ENCODE peak calls at places on chromosomes 3 and 15, in four cellular contexts. C is GM23248; B is tibial nerve; W is CD8-positive, alpha-beta T cell. I is an unnamed sample.

GRCh38 chr3:184710870-184711365 is 946 bp downstream of the MAGEF1 start:
- DNase-seq in C (peak), B (no peak), W (peak), I (no peak)

GRCh38 chr15:50458301-50458700 is 34.1 kb downstream of the USP8 start:
- DNase-seq in C (peak), B (no peak), W (no peak), I (no peak)

GRCh38 chr3:17810759-17811158 is 68.3 kb upstream of the TBC1D5 start:
- DNase-seq in C (peak), B (no peak), W (no peak), I (no peak)

GRCh38 chr3:157501863-157502262 is 1.4 kb downstream of the VEPH1 start:
- DNase-seq in C (no peak), B (no peak), W (no peak), I (no peak)

GRCh38 chr3:190666801-190667200 is 152.9 kb downstream of the IL1RAP start:
- DNase-seq in C (no peak), B (no peak), W (no peak), I (no peak)

GRCh38 chr3:62771331-62772097 is 103.7 kb downstream of the CADPS start:
- DNase-seq in C (no peak), B (no peak), W (no peak), I (no peak)

GRCh38 chr3:22922317-22922716 is 280.8 kb upstream of the UBE2E2 start:
- DNase-seq in C (peak), B (no peak), W (no peak), I (no peak)

GRCh38 chr3:196454935-196455334 is 22.7 kb upstream of the UBXN7 start:
- DNase-seq in C (peak), B (no peak), W (no peak), I (no peak)

GRCh38 chr3:62870321-62870720 is 4.9 kb downstream of the CADPS start:
- DNase-seq in C (peak), B (no peak), W (no peak), I (no peak)

GRCh38 chr3:17420668-17421067 is 321.8 kb downstream of the TBC1D5 start:
- DNase-seq in C (no peak), B (no peak), W (no peak), I (no peak)

GRCh38 chr3:141076026-141076797 is 25.1 kb downstream of the SPSB4 start:
- DNase-seq in C (no peak), B (no peak), W (no peak), I (no peak)

GRCh38 chr3:94069242-94069813 is 6.5 kb downstream of the NSUN3 start:
- DNase-seq in C (peak), B (no peak), W (no peak), I (no peak)

GRCh38 chr3:32066686-32067085 is 39.7 kb upstream of the GPD1L start:
- DNase-seq in C (no peak), B (no peak), W (no peak), I (no peak)

GRCh38 chr3:71135373-71136088 is 448.0 kb downstream of the FOXP1 start:
- DNase-seq in C (no peak), B (no peak), W (no peak), I (no peak)
- H3K4me3 ChIP-seq in C (no peak), B (no peak), W (no peak), I (no peak)

GRCh38 chr3:105997466-105997799 is 128.6 kb upstream of the CBLB start:
- DNase-seq in C (no peak), B (no peak), W (no peak), I (no peak)

GRCh38 chr3:105999856-106000255 is 131.0 kb upstream of the CBLB start:
- DNase-seq in C (no peak), B (no peak), W (no peak), I (no peak)

GRCh38 chr3:106001923-106002322 is 133.1 kb upstream of the CBLB start:
- DNase-seq in C (no peak), B (no peak), W (no peak), I (no peak)

GRCh38 chr3:105996781-105997180 is 128.0 kb upstream of the CBLB start:
- DNase-seq in C (no peak), B (no peak), W (no peak), I (no peak)

DNA sequence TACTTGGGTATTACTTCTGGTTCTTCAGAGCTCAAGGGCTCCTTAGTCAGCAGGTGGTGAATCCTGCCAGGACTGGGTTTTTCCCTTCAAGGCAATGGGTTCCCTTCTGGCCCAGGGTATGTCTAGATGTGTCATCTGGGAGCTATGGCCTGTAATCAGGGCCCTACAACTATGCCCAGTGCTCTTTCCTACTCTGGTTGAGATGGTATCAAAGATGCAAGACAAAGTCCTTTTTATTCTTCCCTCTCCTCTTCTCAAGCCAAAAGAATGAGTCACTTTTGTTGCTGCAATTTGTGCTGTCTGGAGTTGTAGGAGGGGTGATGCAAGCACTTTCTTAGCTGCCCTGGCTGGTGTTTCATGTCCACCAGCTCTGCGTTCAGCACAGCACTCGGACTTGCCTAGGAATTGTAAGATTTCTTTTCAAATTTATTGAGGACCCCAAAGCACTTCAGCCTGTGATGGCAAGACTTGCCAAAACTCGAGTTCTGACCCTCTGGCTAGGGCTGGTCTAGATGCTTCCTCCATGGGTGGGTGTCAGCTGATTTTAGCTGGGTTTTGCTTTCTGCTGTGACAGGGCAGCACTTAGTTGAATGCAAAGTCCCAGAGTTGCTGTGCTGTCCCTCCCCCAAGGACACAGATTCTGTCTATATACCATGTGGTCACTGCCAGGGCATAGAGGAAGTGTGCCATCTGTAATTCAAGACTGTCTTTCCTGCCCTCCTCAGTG is 129.2 kb upstream of the CBLB start:
- DNase-seq in C (peak), B (no peak), W (no peak), I (peak)
- H3K27ac ChIP-seq in C (peak), B (no peak), W (no peak), I (no peak)

GRCh38 chr3:181694805-181695660 is 16.7 kb upstream of the SOX2 start:
- DNase-seq in C (peak), B (peak), W (no peak), I (no peak)
- H3K4me3 ChIP-seq in C (peak), B (peak), W (no peak), I (peak)

DNA sequence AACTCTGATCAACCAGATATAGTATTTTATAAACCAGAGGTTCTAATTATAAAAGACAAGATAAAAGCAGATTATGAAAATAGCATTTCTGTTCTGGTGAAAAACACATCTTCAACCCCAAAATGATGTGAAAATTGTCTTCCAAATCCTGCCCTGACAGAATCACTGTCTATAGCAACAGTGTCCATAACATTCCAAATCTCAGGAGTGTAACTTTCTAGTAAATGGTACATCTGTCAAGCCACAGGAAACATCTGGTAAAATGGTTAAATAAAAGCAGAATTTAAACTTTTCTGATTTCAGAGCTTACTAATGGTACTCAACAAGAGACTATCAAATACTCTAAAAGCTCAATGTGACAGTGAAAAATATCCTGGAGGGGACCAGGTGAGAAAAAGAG is 60.5 kb downstream of the VGLL4 start:
- DNase-seq in C (peak), B (no peak), W (no peak), I (no peak)
- H3K27ac ChIP-seq in C (peak), B (peak), W (no peak), I (no peak)

DNA sequence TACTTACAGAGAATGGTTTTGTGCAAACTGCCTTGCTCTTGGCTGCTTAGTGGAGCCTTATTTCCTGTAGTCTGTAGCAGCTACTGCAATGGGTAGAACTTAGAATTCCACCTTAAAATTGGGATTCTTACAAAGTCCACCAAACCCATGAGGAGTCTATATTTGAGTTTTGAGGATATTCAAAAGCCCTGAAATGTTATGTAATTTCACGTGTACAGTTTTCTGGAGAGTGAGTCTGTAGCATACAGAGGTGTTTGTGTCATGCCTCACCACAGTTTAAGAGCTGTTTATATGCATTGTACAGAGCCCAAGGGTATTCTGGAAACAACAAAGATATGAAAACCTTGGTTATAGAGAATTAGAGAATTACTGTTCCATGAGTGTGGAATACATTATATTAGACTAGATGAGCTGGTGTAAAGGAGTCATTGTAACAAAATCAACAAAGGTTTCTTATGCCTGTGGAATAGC is 114.4 kb downstream of the MBNL1 start:
- DNase-seq in C (no peak), B (no peak), W (no peak), I (no peak)
- H3K4me3 ChIP-seq in C (peak), B (peak), W (no peak), I (peak)

I was measured in dorsolateral prefrontal cortex.